ENCODE peak calls at places on chromosomes 6 and 20, in six cellular contexts. G, A, V, D, W and Z are unnamed samples. For H3K4me1, the result is how much of the 10 kb centered on the place peaks cover.

GRCh38 chr6:42352856-42353564 is 98.7 kb downstream of the TRERF1 start:
- DNase-seq in G (no peak), A (no peak), V (no peak), D (no peak), W (no peak), Z (no peak)

GRCh38 chr6:110328231-110328630 is 29.9 kb downstream of the METTL24 start:
- DNase-seq in G (no peak), A (no peak), V (no peak), D (no peak), W (no peak), Z (no peak)

GRCh38 chr6:33744001-33744848 is 2.5 kb downstream of the IP6K3 start:
- DNase-seq in G (peak), A (peak), V (peak), D (peak), W (peak), Z (peak)

GRCh38 chr6:139014945-139015344 is 13.6 kb upstream of the ABRACL start:
- DNase-seq in G (peak), A (no peak), V (peak), D (no peak), W (no peak), Z (no peak)

GRCh38 chr6:28537509-28538140 is 11.9 kb downstream of the GPX5 start:
- DNase-seq in G (no peak), A (no peak), V (no peak), D (no peak), W (no peak), Z (no peak)

GRCh38 chr20:45500022-45500421 is 15.4 kb downstream of the SPINT3 start:
- DNase-seq in G (no peak), A (no peak), V (peak), D (no peak), W (no peak), Z (no peak)

GRCh38 chr6:168428052-168428829 is 12.7 kb upstream of the SMOC2 start:
- DNase-seq in G (no peak), A (no peak), V (no peak), D (no peak), W (no peak), Z (no peak)

GRCh38 chr6:75493400-75494064 is at the start of gene FILIP1:
- DNase-seq in G (no peak), A (peak), V (no peak), D (peak), W (peak), Z (peak)

GRCh38 chr6:25874822-25875562 is 949 bp upstream of the SLC17A3 start:
- DNase-seq in G (no peak), A (no peak), V (no peak), D (no peak), W (no peak), Z (no peak)

GRCh38 chr6:155377061-155377460 is 62.8 kb upstream of the TFB1M start:
- DNase-seq in G (no peak), A (no peak), V (no peak), D (no peak), W (no peak), Z (no peak)

GRCh38 chr20:22374678-22375590 is 209.4 kb downstream of the FOXA2 start:
- DNase-seq in G (no peak), A (no peak), V (no peak), D (no peak), W (no peak), Z (peak)

GRCh38 chr20:39264506-39265172 is 302.5 kb downstream of the DHX35 start:
- DNase-seq in G (peak), A (peak), V (peak), D (peak), W (peak), Z (peak)

GRCh38 chr20:34549291-34549928 is 9.1 kb upstream of the MAP1LC3A start:
- DNase-seq in G (peak), A (no peak), V (no peak), D (no peak), W (peak), Z (no peak)

GRCh38 chr6:150196942-150197745 is 54.3 kb downstream of the PPP1R14C start:
- DNase-seq in G (no peak), A (no peak), V (no peak), D (no peak), W (no peak), Z (peak)

GRCh38 chr20:18738055-18738454 is 75.5 kb upstream of the SCP2D1 start:
- DNase-seq in G (no peak), A (no peak), V (no peak), D (no peak), W (no peak), Z (no peak)

GRCh38 chr6:7262037-7262461 is 51.0 kb downstream of the SSR1 start:
- DNase-seq in G (no peak), A (no peak), V (no peak), D (peak), W (no peak), Z (peak)

GRCh38 chr6:80438728-80439127 is 332.3 kb downstream of the BCKDHB start:
- DNase-seq in G (no peak), A (no peak), V (no peak), D (no peak), W (no peak), Z (no peak)

GRCh38 chr6:105951322-105951721 is 134.8 kb upstream of the PRDM1 start:
- DNase-seq in G (no peak), A (no peak), V (no peak), D (no peak), W (no peak), Z (no peak)

DNA sequence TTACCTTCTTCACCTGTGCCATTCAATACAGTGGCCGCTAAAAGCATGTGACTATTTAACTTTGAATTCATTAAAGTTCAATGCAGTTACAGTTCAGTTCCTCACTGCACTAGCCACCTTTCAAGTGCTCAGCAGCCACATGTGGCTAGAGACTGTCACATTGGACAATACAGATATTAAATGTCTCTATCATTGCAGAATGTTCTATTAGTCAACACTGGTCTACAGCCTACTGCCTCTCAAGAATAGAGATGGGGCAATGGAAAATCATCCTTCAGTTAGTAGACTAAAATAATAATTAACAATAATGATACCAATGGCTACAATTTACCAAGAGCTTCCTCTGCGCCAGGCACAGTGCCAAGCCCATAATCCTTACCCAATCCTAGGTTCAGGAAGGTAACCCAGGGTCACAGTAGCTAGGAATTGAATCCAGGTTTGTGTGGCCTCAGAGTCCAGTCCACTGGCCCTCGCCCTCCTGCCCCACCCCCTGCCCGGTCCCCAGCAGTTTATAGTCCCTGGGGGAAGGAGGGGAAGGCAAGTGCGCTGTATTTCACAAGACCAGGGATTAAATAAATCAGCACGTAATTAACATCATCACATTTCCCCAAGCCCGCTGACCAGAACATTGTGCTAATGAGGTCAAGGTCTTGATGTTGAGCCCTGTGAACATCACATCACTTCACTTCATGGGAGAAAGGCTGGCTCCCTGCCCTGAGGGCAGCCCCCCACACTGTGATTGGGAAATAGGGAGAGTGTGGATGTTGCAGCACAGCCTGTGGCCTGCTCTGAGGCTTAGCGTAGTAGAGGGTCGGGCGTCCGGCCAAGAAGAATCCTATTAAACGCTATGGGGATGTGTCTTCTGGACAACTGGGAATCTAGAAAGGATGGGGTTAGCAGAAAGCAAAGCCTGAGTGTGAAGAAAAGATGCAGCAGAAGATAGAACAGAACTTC is 147.2 kb downstream of the VEGFA start:
- DNase-seq in G (no peak), A (peak), V (peak), D (no peak), W (no peak), Z (peak)
- H3K27ac ChIP-seq in G (no peak), A (peak), V (peak), D (no peak), W (no peak), Z (no peak)

DNA sequence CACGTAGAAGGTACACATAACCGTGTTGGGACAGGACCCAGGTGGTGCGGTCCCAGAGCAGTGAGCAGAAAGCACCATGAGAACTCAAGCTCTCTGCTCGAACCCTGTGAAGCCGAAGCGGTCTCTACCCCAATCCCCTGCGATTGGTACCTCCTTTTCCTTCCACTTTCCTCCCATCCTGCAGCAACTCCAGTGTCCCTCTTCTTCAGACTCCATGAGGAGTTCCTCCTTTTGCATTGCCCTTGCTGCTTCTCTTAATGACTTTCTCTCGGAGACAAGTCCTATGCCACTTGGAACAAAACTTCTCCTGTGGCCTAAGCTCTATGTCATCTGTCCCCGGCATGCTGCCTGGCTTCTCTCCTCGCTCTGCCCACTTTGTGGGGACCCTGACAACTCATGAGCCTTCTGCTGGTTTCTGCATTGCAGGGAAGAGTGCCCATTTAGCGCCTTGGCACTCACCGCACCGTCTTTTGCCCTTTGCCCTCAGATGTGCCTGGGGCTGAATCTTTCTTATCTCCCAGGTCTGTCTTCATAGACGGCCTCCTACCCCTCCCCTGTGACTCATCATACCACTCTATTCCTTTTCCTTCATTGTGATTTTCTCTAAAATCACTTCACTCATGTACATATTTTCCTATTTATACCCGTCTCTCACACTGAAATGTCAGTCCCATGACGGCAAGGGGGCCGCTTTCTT is 9.2 kb upstream of the ZNF831 start:
- DNase-seq in G (no peak), A (no peak), V (no peak), D (no peak), W (no peak), Z (no peak)
- H3K4me1 ChIP-seq in G (under half), A (under half), V (under half), D (under half), W (under half), Z (under half)

GRCh38 chr6:160882741-160883340 is 108.7 kb upstream of the MAP3K4 start:
- DNase-seq in G (no peak), A (no peak), V (no peak), D (no peak), W (peak), Z (no peak)

GRCh38 chr6:160883560-160883959 is 108.0 kb upstream of the MAP3K4 start:
- DNase-seq in G (no peak), A (no peak), V (no peak), D (no peak), W (no peak), Z (no peak)

GRCh38 chr6:160881409-160881808 is 110.2 kb upstream of the MAP3K4 start:
- DNase-seq in G (no peak), A (no peak), V (no peak), D (no peak), W (no peak), Z (no peak)

GRCh38 chr6:160882019-160882418 is 109.5 kb upstream of the MAP3K4 start:
- DNase-seq in G (no peak), A (no peak), V (no peak), D (no peak), W (no peak), Z (no peak)

DNA sequence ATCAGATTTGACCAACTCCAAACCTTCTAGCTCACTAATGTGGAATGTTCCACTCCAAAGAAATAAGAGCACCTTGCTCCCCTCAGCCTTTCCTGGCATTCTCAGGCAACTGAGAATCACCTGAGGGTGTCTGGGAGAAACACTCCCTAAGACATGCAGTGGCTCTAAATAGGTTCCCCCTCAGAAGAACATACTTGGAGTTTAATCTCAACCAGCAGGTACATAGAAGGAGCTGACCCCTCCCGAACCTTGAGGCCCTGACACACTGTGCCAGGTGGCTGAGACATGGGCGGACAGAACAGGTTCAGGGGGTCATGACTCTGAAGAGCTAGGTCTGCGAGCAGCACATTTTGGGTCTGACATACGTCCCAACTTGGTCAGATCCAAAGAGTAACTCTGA is 107.6 kb upstream of the MAP3K4 start:
- DNase-seq in G (no peak), A (no peak), V (no peak), D (no peak), W (no peak), Z (no peak)
- H3K4me3 ChIP-seq in G (no peak), A (no peak), V (no peak), D (no peak), W (no peak), Z (no peak)

GRCh38 chr20:32007787-32008616 is 2.2 kb upstream of the CCM2L start:
- DNase-seq in G (no peak), A (peak), V (peak), D (no peak), W (no peak), Z (peak)

GRCh38 chr20:32006841-32007786 is 3.1 kb upstream of the CCM2L start:
- DNase-seq in G (no peak), A (no peak), V (no peak), D (no peak), W (no peak), Z (peak)

GRCh38 chr20:32003325-32003724 is 6.9 kb upstream of the CCM2L start:
- DNase-seq in G (no peak), A (no peak), V (no peak), D (no peak), W (no peak), Z (no peak)

GRCh38 chr20:32004963-32005362 is 5.3 kb upstream of the CCM2L start:
- DNase-seq in G (no peak), A (no peak), V (no peak), D (no peak), W (no peak), Z (peak)

DNA sequence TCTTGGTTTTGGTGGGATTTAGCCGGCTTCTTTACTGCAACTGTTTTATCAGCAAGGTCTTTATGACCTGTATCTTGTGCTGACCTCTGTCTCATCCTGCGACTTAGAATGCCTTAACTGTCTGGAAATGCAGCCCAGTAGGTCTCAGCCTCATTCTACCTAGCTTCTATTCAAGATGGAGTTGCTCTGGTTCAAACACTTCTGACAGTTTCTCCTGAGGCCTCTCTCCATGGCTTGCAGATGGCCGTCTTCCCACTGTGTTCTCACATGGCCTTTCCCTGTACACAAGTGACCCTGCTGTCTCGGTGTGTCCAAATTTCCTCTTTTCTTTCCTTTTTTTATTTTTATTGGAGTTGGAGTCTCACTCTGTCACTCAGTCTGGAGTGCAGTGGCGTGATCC is 4.2 kb upstream of the CCM2L start:
- DNase-seq in G (no peak), A (no peak), V (no peak), D (no peak), W (no peak), Z (no peak)
- H3K27ac ChIP-seq in G (no peak), A (no peak), V (no peak), D (no peak), W (no peak), Z (no peak)

DNA sequence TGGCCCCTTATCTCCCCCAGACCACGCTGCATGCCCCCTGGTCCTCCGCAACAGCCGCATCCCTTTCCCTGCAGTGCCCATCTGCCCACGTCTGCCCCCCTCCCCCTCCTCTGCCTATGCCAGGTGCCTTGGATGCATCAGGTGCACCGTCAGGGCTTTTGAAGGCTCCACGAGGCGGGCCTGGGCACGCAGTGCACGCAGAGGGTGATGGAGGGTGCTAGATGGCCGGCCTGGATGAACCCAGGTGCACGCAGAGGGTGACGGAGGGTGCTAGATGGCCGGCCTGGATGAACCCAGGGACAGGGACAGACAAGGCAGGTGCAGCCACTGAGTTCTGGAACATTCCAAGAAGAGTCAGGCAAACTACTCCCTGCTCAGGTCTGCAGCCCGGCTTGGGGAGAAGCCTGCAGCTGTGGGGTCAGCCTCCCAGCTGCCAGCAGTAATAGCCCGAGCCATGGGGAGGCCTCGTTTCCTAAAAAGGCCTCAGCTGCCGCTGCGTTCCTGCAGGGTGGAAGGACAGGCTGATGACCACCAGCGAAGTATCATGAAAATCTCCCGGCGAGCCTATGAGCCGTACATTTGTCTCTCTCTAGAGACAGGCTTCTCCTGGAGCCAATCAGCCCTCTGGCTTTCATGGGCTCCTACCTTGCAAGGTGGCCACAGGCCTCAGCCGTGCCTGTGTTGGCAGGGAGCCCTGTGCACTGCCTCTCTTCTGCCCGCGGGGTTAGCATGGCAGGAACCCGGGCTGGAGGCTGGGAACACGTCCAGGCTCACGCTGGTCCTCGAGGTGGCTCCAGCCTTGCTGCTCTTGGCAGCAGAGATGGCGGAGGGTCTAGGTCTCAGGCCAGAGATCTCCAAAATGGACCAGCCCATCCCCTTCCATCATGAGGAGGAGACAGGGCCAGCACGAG is 29.6 kb downstream of the NTSR1 start:
- DNase-seq in G (no peak), A (no peak), V (peak), D (peak), W (no peak), Z (no peak)
- H3K4me1 ChIP-seq in G (under half), A (under half), V (under half), D (under half), W (under half), Z (under half)

GRCh38 chr20:10939297-10939949 is 265.6 kb upstream of the JAG1 start:
- DNase-seq in G (no peak), A (no peak), V (no peak), D (no peak), W (no peak), Z (no peak)

GRCh38 chr20:10940941-10941340 is 267.1 kb upstream of the JAG1 start:
- DNase-seq in G (no peak), A (no peak), V (no peak), D (no peak), W (no peak), Z (no peak)

GRCh38 chr20:10936786-10937185 is 263.0 kb upstream of the JAG1 start:
- DNase-seq in G (no peak), A (no peak), V (no peak), D (no peak), W (no peak), Z (no peak)

GRCh38 chr20:10935658-10936057 is 261.9 kb upstream of the JAG1 start:
- DNase-seq in G (no peak), A (peak), V (no peak), D (peak), W (no peak), Z (no peak)
- H3K4me3 ChIP-seq in G (no peak), A (no peak), V (no peak), D (no peak), W (no peak), Z (no peak)

GRCh38 chr6:147950623-147950987 is 392.0 kb upstream of the SASH1 start:
- DNase-seq in G (peak), A (peak), V (no peak), D (no peak), W (no peak), Z (no peak)
- H3K27ac ChIP-seq in G (no peak), A (no peak), V (no peak), D (no peak), W (no peak), Z (no peak)

DNA sequence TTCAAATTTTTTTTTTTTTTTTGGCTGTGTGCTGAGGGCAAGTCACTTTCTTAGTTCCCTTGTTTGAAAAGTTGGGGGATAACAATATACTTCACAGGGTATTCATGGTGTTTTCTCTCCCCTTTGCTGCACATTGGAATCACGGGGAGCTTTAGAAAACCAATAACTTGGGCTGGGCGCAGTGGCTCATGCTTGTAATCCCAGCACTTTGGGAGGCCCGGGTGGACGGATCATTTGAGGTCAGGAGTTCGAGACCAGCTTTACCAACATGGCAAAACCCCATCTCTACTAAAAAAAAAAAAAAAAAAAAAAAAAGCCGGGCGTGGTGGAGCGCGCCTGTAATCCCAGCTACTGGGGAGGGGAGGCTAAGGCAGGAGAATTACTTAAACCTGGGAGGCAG is 15.9 kb downstream of the SRSF3 start:
- DNase-seq in G (no peak), A (no peak), V (no peak), D (peak), W (no peak), Z (no peak)
- H3K4me1 ChIP-seq in G (under half), A (under half), V (under half), D (under half), W (under half), Z (under half)

DNA sequence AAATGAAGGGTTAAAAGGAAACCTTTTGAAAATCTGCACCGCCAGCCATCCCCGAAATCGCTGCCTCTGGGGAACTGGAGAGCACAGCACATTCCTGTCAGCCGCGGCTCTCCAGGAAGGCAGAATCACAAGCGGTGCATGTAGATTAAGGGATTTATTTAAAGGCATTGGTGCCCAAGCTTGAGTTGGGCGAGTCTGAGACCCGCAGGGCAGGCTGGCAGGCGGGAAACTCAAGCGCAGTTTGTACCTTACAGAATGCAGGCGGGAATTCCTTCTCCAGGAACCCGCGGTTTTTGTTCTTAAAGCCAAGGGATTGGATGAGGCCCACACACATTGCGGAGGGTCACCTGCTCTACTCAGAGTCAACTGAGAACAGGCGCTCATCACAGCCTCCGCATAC is 10.8 kb downstream of the GPR31 start:
- DNase-seq in G (no peak), A (no peak), V (no peak), D (no peak), W (peak), Z (peak)
- H3K4me3 ChIP-seq in G (no peak), A (no peak), V (no peak), D (no peak), W (no peak), Z (peak)